ENCODE peak calls at places on chromosomes 6 and 20, in six cellular contexts. One of them, this sample, is unnamed.

GRCh38 chr6:27096834-27097511 is 150.5 kb upstream of the PRSS16 start:
- DNase-seq in A549: peak; percentile 47
- DNase-seq in activated CD8-positive, alpha-beta T cell treated with anti-CD3 and anti-CD28 coated beads, Interleukin-2, amount 10 ng/mL, durations not matched to agents 7 days and 5 days: peak; percentile 35
- DNase-seq in GM20000: peak; percentile 46
- DNase-seq in activated T-cell treated with anti-CD3 and anti-CD28 coated beads, Interleukin-2, amount 50 U/mL, for 4 hours: no peak
- DNase-seq in head of caudate nucleus: no peak
- DNase-seq in this sample: peak; percentile 76

GRCh38 chr20:17538517-17539170 is 7.5 kb upstream of the BFSP1 start:
- DNase-seq in GM20000: peak; percentile 52
- DNase-seq in activated T-cell treated with anti-CD3 and anti-CD28 coated beads, Interleukin-2, amount 50 U/mL, for 4 hours: no peak
- DNase-seq in A549: peak; percentile 71
- DNase-seq in activated CD8-positive, alpha-beta T cell treated with anti-CD3 and anti-CD28 coated beads, Interleukin-2, amount 10 ng/mL, durations not matched to agents 7 days and 5 days: no peak
- DNase-seq in head of caudate nucleus: no peak
- DNase-seq in this sample: no peak

GRCh38 chr6:36682328-36683144 is 4.0 kb downstream of the CDKN1A start:
- DNase-seq in head of caudate nucleus: no peak
- DNase-seq in activated T-cell treated with anti-CD3 and anti-CD28 coated beads, Interleukin-2, amount 50 U/mL, for 4 hours: peak; percentile 61
- DNase-seq in GM20000: peak; percentile 63
- DNase-seq in activated CD8-positive, alpha-beta T cell treated with anti-CD3 and anti-CD28 coated beads, Interleukin-2, amount 10 ng/mL, durations not matched to agents 7 days and 5 days: peak; percentile 69
- DNase-seq in A549: no peak
- DNase-seq in this sample: peak; percentile 72

GRCh38 chr6:118551673-118552063 is 3.6 kb downstream of the PLN start:
- DNase-seq in activated CD8-positive, alpha-beta T cell treated with anti-CD3 and anti-CD28 coated beads, Interleukin-2, amount 10 ng/mL, durations not matched to agents 7 days and 5 days: no peak
- DNase-seq in activated T-cell treated with anti-CD3 and anti-CD28 coated beads, Interleukin-2, amount 50 U/mL, for 4 hours: no peak
- DNase-seq in head of caudate nucleus: no peak
- DNase-seq in GM20000: no peak
- DNase-seq in A549: no peak
- DNase-seq in this sample: no peak

GRCh38 chr6:31538805-31539400 is 2.9 kb downstream of the DDX39B start:
- DNase-seq in activated CD8-positive, alpha-beta T cell treated with anti-CD3 and anti-CD28 coated beads, Interleukin-2, amount 10 ng/mL, durations not matched to agents 7 days and 5 days: no peak
- DNase-seq in GM20000: no peak
- DNase-seq in A549: no peak
- DNase-seq in head of caudate nucleus: no peak
- DNase-seq in activated T-cell treated with anti-CD3 and anti-CD28 coated beads, Interleukin-2, amount 50 U/mL, for 4 hours: no peak
- DNase-seq in this sample: no peak

GRCh38 chr6:3575701-3576100 is 118.9 kb upstream of the SLC22A23 start:
- DNase-seq in A549: no peak
- DNase-seq in activated CD8-positive, alpha-beta T cell treated with anti-CD3 and anti-CD28 coated beads, Interleukin-2, amount 10 ng/mL, durations not matched to agents 7 days and 5 days: no peak
- DNase-seq in GM20000: no peak
- DNase-seq in head of caudate nucleus: no peak
- DNase-seq in activated T-cell treated with anti-CD3 and anti-CD28 coated beads, Interleukin-2, amount 50 U/mL, for 4 hours: no peak
- DNase-seq in this sample: no peak

GRCh38 chr20:19886666-19887288 is 128.7 kb downstream of the RIN2 start:
- DNase-seq in activated CD8-positive, alpha-beta T cell treated with anti-CD3 and anti-CD28 coated beads, Interleukin-2, amount 10 ng/mL, durations not matched to agents 7 days and 5 days: no peak
- DNase-seq in activated T-cell treated with anti-CD3 and anti-CD28 coated beads, Interleukin-2, amount 50 U/mL, for 4 hours: no peak
- DNase-seq in A549: peak; percentile 67
- DNase-seq in GM20000: no peak
- DNase-seq in head of caudate nucleus: no peak
- DNase-seq in this sample: no peak

GRCh38 chr20:20362774-20363435 is 5.0 kb upstream of the INSM1 start:
- DNase-seq in activated T-cell treated with anti-CD3 and anti-CD28 coated beads, Interleukin-2, amount 50 U/mL, for 4 hours: no peak
- DNase-seq in head of caudate nucleus: no peak
- DNase-seq in activated CD8-positive, alpha-beta T cell treated with anti-CD3 and anti-CD28 coated beads, Interleukin-2, amount 10 ng/mL, durations not matched to agents 7 days and 5 days: no peak
- DNase-seq in A549: no peak
- DNase-seq in GM20000: peak; percentile 53
- DNase-seq in this sample: peak; percentile 37

GRCh38 chr20:25672659-25673058 is 24.0 kb downstream of the ZNF337 start:
- DNase-seq in activated T-cell treated with anti-CD3 and anti-CD28 coated beads, Interleukin-2, amount 50 U/mL, for 4 hours: no peak
- DNase-seq in activated CD8-positive, alpha-beta T cell treated with anti-CD3 and anti-CD28 coated beads, Interleukin-2, amount 10 ng/mL, durations not matched to agents 7 days and 5 days: no peak
- DNase-seq in A549: no peak
- DNase-seq in head of caudate nucleus: no peak
- DNase-seq in GM20000: no peak
- DNase-seq in this sample: no peak

GRCh38 chr6:154164397-154164796 is 125.4 kb downstream of the OPRM1 start:
- DNase-seq in head of caudate nucleus: peak; percentile 29
- DNase-seq in activated T-cell treated with anti-CD3 and anti-CD28 coated beads, Interleukin-2, amount 50 U/mL, for 4 hours: no peak
- DNase-seq in GM20000: no peak
- DNase-seq in activated CD8-positive, alpha-beta T cell treated with anti-CD3 and anti-CD28 coated beads, Interleukin-2, amount 10 ng/mL, durations not matched to agents 7 days and 5 days: no peak
- DNase-seq in A549: no peak
- DNase-seq in this sample: no peak

GRCh38 chr6:38015341-38015740 is 195.8 kb downstream of the ZFAND3 start:
- DNase-seq in activated CD8-positive, alpha-beta T cell treated with anti-CD3 and anti-CD28 coated beads, Interleukin-2, amount 10 ng/mL, durations not matched to agents 7 days and 5 days: no peak
- DNase-seq in A549: no peak
- DNase-seq in head of caudate nucleus: no peak
- DNase-seq in activated T-cell treated with anti-CD3 and anti-CD28 coated beads, Interleukin-2, amount 50 U/mL, for 4 hours: no peak
- DNase-seq in GM20000: no peak
- DNase-seq in this sample: no peak

GRCh38 chr6:6315660-6316059 is 4.8 kb downstream of the F13A1 start:
- DNase-seq in A549: peak; percentile 6
- DNase-seq in activated T-cell treated with anti-CD3 and anti-CD28 coated beads, Interleukin-2, amount 50 U/mL, for 4 hours: no peak
- DNase-seq in GM20000: peak; percentile 54
- DNase-seq in activated CD8-positive, alpha-beta T cell treated with anti-CD3 and anti-CD28 coated beads, Interleukin-2, amount 10 ng/mL, durations not matched to agents 7 days and 5 days: peak; percentile 41
- DNase-seq in head of caudate nucleus: peak; percentile 36
- DNase-seq in this sample: peak; percentile 60

GRCh38 chr6:157443066-157443800 is 62.2 kb downstream of the ZDHHC14 start:
- DNase-seq in GM20000: peak; percentile 41
- DNase-seq in head of caudate nucleus: no peak
- DNase-seq in A549: no peak
- DNase-seq in activated T-cell treated with anti-CD3 and anti-CD28 coated beads, Interleukin-2, amount 50 U/mL, for 4 hours: no peak
- DNase-seq in activated CD8-positive, alpha-beta T cell treated with anti-CD3 and anti-CD28 coated beads, Interleukin-2, amount 10 ng/mL, durations not matched to agents 7 days and 5 days: peak; percentile 42
- DNase-seq in this sample: no peak

GRCh38 chr6:4743026-4743425 is 33.2 kb upstream of the CDYL start:
- DNase-seq in GM20000: no peak
- DNase-seq in activated T-cell treated with anti-CD3 and anti-CD28 coated beads, Interleukin-2, amount 50 U/mL, for 4 hours: no peak
- DNase-seq in head of caudate nucleus: no peak
- DNase-seq in activated CD8-positive, alpha-beta T cell treated with anti-CD3 and anti-CD28 coated beads, Interleukin-2, amount 10 ng/mL, durations not matched to agents 7 days and 5 days: no peak
- DNase-seq in A549: no peak
- DNase-seq in this sample: no peak

GRCh38 chr6:56329296-56330050 is 82.1 kb upstream of the COL21A1 start:
- DNase-seq in head of caudate nucleus: no peak
- DNase-seq in activated T-cell treated with anti-CD3 and anti-CD28 coated beads, Interleukin-2, amount 50 U/mL, for 4 hours: no peak
- DNase-seq in activated CD8-positive, alpha-beta T cell treated with anti-CD3 and anti-CD28 coated beads, Interleukin-2, amount 10 ng/mL, durations not matched to agents 7 days and 5 days: no peak
- DNase-seq in GM20000: no peak
- DNase-seq in A549: no peak
- DNase-seq in this sample: no peak

This sample was measured in stimulated activated CD8-positive, alpha-beta memory T cell treated with anti-CD3 and anti-CD28 coated beads, Interleukin-4, amount 100 ng/mL, for 48 hours.